ENCODE peak calls at places on chromosomes 2 and 18, in four cellular contexts. J is stimulated activated CD8-positive, alpha-beta memory T cell treated with anti-CD3 and anti-CD28 coated beads, Interleukin-15, amount 100 ng/mL, for 24 hours; X is type B pancreatic cell; O is T-helper 1 cell. Q is an unnamed sample.
A peak's percentile ranks its signal among the peaks of the same experiment; 100 is the strongest.

GRCh38 chr2:100317634-100318033 is 4.7 kb downstream of the LONRF2 start:
- DNase-seq in O (no peak), J (no peak), X (no peak), Q (no peak)

GRCh38 chr2:203909192-203909945 is 27.2 kb upstream of the ICOS start:
- DNase-seq in X (no peak), J (no peak), O (no peak), Q (no peak)

GRCh38 chr18:69217271-69217670 is 183.4 kb upstream of the DOK6 start:
- DNase-seq in O (no peak), J (no peak), X (no peak), Q (no peak)

GRCh38 chr2:23486676-23487075 is 101.7 kb downstream of the KLHL29 start:
- DNase-seq in X (no peak), O (no peak), J (no peak), Q (no peak)

GRCh38 chr2:108786008-108786353 is 590 bp upstream of the CCDC138 start:
- DNase-seq in J (no peak), O (no peak), X (no peak), Q (no peak)

GRCh38 chr2:225008935-225009334 is 33.3 kb downstream of the DOCK10 start:
- DNase-seq in X (no peak), J (no peak), O (no peak), Q (no peak)

GRCh38 chr2:160411955-160412354 is 81.7 kb downstream of the RBMS1 start:
- DNase-seq in X (no peak), J (no peak), O (no peak), Q (no peak)

GRCh38 chr18:8685914-8686216 is 19.5 kb upstream of the MTCL1 start:
- DNase-seq in J (no peak), X (no peak), O (no peak), Q (no peak)

GRCh38 chr2:221572821-221573429 is 821 bp upstream of the EPHA4 start:
- DNase-seq in J (no peak), O (peak; percentile 14), X (no peak), Q (no peak)